ENCODE peak calls at places on chromosome 1, in eight cellular contexts. E is neuronal stem cell, G is GM23248, R is fibroblast of lung, A is HCT116, X is astrocyte, Z is K562, K is IMR-90. U is an unnamed sample.

GRCh38 chr1:99648107-99648506 is 2.2 kb downstream of the PALMD start:
- DNase-seq in A (peak), K (no peak), R (no peak), Z (peak), G (peak), E (no peak), X (no peak), U (no peak)

GRCh38 chr1:36136535-36136934 is 11.5 kb upstream of the COL8A2 start:
- DNase-seq in X (peak), K (peak), G (peak), A (no peak), E (no peak), Z (no peak), R (peak), U (no peak)

GRCh38 chr1:33394716-33395115 is 36.2 kb downstream of the PHC2 start:
- DNase-seq in K (peak), G (no peak), R (peak), A (no peak), X (no peak), E (no peak), Z (no peak), U (no peak)

GRCh38 chr1:202710070-202711025 is at the start of gene SYT2:
- DNase-seq in R (peak), Z (peak), A (no peak), X (no peak), E (peak), G (peak), K (no peak), U (no peak)

GRCh38 chr1:5368211-5368610 is 624.0 kb downstream of the NPHP4 start:
- DNase-seq in E (no peak), R (no peak), K (no peak), G (no peak), A (no peak), X (no peak), Z (no peak), U (no peak)

GRCh38 chr1:184986250-184986649 is 11.9 kb upstream of the NIBAN1 start:
- DNase-seq in G (peak), R (peak), Z (no peak), K (peak), A (no peak), E (no peak), X (peak), U (no peak)

GRCh38 chr1:113391643-113392271 is 1.4 kb downstream of the MAGI3 start:
- DNase-seq in E (no peak), A (no peak), K (no peak), Z (no peak), R (no peak), X (no peak), G (peak), U (no peak)

GRCh38 chr1:2135866-2136265 is 58.7 kb downstream of the FAAP20 start:
- DNase-seq in R (no peak), K (no peak), G (no peak), E (no peak), Z (no peak), X (no peak), A (no peak), U (no peak)

GRCh38 chr1:28971980-28972771 is 57.8 kb downstream of the EPB41 start:
- DNase-seq in E (no peak), Z (no peak), A (peak), G (peak), K (peak), R (peak), X (peak), U (no peak)

GRCh38 chr1:7616076-7616833 is 154.8 kb upstream of the VAMP3 start:
- DNase-seq in X (peak), Z (peak), R (peak), A (no peak), K (peak), G (peak), E (peak), U (peak)

GRCh38 chr1:245652660-245653427 is 498.1 kb downstream of the KIF26B start:
- DNase-seq in X (no peak), A (no peak), E (no peak), K (no peak), Z (no peak), G (no peak), R (peak), U (no peak)

GRCh38 chr1:67573481-67573880 is 111.5 kb upstream of the GADD45A start:
- DNase-seq in Z (no peak), G (no peak), K (peak), X (no peak), E (no peak), A (no peak), R (peak), U (no peak)
- H3K9ac ChIP-seq in Z (no peak), G (no peak), K (no peak), X (no peak), E (no peak), A (no peak), R (no peak), U (no peak)

GRCh38 chr1:79633456-79633855 is 626.9 kb upstream of the ADGRL4 start:
- DNase-seq in A (no peak), K (peak), Z (no peak), X (peak), G (peak), R (peak), E (no peak), U (no peak)

GRCh38 chr1:79629414-79629813 is 622.9 kb upstream of the ADGRL4 start:
- DNase-seq in Z (no peak), E (no peak), R (no peak), X (no peak), G (no peak), A (no peak), K (no peak), U (no peak)
- H3K4me3 ChIP-seq in Z (no peak), E (no peak), R (no peak), X (no peak), G (no peak), A (no peak), K (no peak), U (no peak)

GRCh38 chr1:201703646-201704438 is 125.1 kb upstream of the IPO9 start:
- DNase-seq in Z (peak), R (peak), G (peak), A (peak), E (peak), X (peak), K (peak), U (peak)

GRCh38 chr1:201705389-201705788 is 123.6 kb upstream of the IPO9 start:
- DNase-seq in X (no peak), E (no peak), A (no peak), G (no peak), K (no peak), R (no peak), Z (no peak), U (no peak)

GRCh38 chr1:201706109-201706508 is 122.8 kb upstream of the IPO9 start:
- DNase-seq in X (peak), A (no peak), G (peak), K (no peak), R (no peak), Z (no peak), E (no peak), U (no peak)

GRCh38 chr1:201702936-201703335 is 126.0 kb upstream of the IPO9 start:
- DNase-seq in G (peak), E (no peak), Z (peak), A (no peak), K (peak), R (peak), X (no peak), U (no peak)

DNA sequence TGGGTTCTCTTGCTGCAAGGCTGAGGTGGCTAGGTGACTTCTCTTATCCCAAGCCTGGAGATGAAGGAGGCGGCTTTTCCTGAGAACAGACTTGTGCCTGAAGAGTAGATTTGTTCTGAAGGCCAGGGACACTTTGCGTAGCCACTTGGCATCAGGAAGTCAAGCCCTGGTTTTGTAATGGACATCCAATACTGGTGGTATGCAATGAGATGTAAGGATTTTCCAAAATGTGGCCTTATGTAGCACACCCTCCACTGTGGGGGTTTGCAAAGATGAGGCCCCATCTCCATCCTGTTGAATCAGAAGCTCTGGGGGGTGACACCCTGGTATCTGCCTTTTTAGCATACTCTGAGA is 124.5 kb upstream of the IPO9 start:
- DNase-seq in E (no peak), A (no peak), G (no peak), R (no peak), Z (no peak), K (no peak), X (no peak), U (no peak)
- H3K9ac ChIP-seq in E (no peak), A (no peak), G (peak), R (no peak), Z (no peak), K (no peak), X (no peak), U (no peak)

DNA sequence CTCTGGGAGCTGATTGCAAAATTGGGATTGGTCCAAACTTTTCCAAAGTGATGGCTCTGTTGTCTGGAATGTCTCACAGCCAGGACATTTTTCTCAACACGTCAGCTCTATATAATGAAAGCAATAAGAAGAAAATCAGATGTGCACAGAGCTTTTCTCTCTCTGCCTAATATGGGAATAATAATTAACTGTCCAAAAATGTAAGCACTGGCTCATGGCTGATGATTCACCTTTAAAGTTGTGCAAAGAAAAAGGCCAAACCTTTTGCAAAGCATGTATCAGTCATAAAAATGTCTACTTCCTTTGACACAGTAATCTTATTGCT is 30.4 kb downstream of the ZNF281 start:
- DNase-seq in G (peak), Z (no peak), X (peak), A (no peak), K (peak), E (no peak), R (peak), U (peak)
- H3K4me3 ChIP-seq in G (no peak), Z (no peak), X (no peak), A (no peak), K (no peak), E (no peak), R (no peak), U (peak)

GRCh38 chr1:160739098-160739511 is at the start of gene SLAMF7:
- DNase-seq in G (no peak), E (no peak), A (no peak), K (no peak), X (no peak), Z (no peak), R (no peak), U (no peak)

GRCh38 chr1:160738266-160738665 is 781 bp upstream of the SLAMF7 start:
- DNase-seq in R (no peak), A (no peak), K (no peak), Z (no peak), G (no peak), E (no peak), X (no peak), U (no peak)

GRCh38 chr1:160733933-160734332 is 5.1 kb upstream of the SLAMF7 start:
- DNase-seq in G (no peak), A (no peak), R (no peak), X (no peak), K (no peak), Z (no peak), E (no peak), U (peak)
- H3K9ac ChIP-seq in G (no peak), A (no peak), R (no peak), X (no peak), K (no peak), Z (no peak), E (no peak), U (no peak)

GRCh38 chr1:157156058-157156541 is 17.9 kb upstream of the ETV3 start:
- DNase-seq in E (peak), K (peak), X (no peak), R (peak), G (peak), A (peak), Z (peak), U (peak)
- H3K4me3 ChIP-seq in E (peak), K (no peak), X (no peak), R (no peak), G (peak), A (peak), Z (peak), U (no peak)

U was measured in Karpas-422.